ENCODE peak calls at places on chromosomes 16 and 17, in four cellular contexts. One of them, this sample, is unnamed.

GRCh38 chr16:71885261-71885650 is 1.3 kb upstream of the ZNF821 start:
- DNase-seq in aorta: no peak
- DNase-seq in GDM1: no peak
- DNase-seq in NCI-H748 treated with DMSO at 0.1 percent for 48 hours: no peak
- DNase-seq in this sample: no peak

GRCh38 chr17:17819561-17819995 is 17.2 kb downstream of the SREBF1 start:
- DNase-seq in aorta: no peak
- DNase-seq in GDM1: no peak
- DNase-seq in NCI-H748 treated with DMSO at 0.1 percent for 48 hours: no peak
- DNase-seq in this sample: no peak

GRCh38 chr17:82985973-82986372 is 93.4 kb upstream of the METRNL start:
- DNase-seq in aorta: no peak
- DNase-seq in GDM1: peak; percentile 72
- DNase-seq in NCI-H748 treated with DMSO at 0.1 percent for 48 hours: no peak
- DNase-seq in this sample: no peak

GRCh38 chr17:81388091-81388611 is 7.1 kb upstream of the BAHCC1 start:
- DNase-seq in aorta: no peak
- DNase-seq in GDM1: no peak
- DNase-seq in NCI-H748 treated with DMSO at 0.1 percent for 48 hours: peak; percentile 17
- DNase-seq in this sample: no peak

GRCh38 chr16:154223-155030 is 2.0 kb downstream of the HBZ start:
- DNase-seq in aorta: peak; percentile 67
- DNase-seq in GDM1: no peak
- DNase-seq in NCI-H748 treated with DMSO at 0.1 percent for 48 hours: no peak
- DNase-seq in this sample: no peak

GRCh38 chr17:32477220-32477619 is 9.6 kb upstream of the CDK5R1 start:
- DNase-seq in aorta: no peak
- DNase-seq in GDM1: no peak
- DNase-seq in NCI-H748 treated with DMSO at 0.1 percent for 48 hours: no peak
- DNase-seq in this sample: no peak

GRCh38 chr16:1494129-1494640 is 1.0 kb downstream of the TELO2 start:
- DNase-seq in aorta: peak; percentile 91
- DNase-seq in GDM1: no peak
- DNase-seq in NCI-H748 treated with DMSO at 0.1 percent for 48 hours: no peak
- DNase-seq in this sample: no peak

GRCh38 chr16:26816885-26817571 is 249.7 kb upstream of the C16orf82 start:
- DNase-seq in aorta: no peak
- DNase-seq in GDM1: no peak
- DNase-seq in NCI-H748 treated with DMSO at 0.1 percent for 48 hours: no peak
- DNase-seq in this sample: no peak

GRCh38 chr16:84718-85452 is 6.9 kb downstream of the MPG start:
- DNase-seq in aorta: peak; percentile 92
- DNase-seq in GDM1: peak; percentile 77
- DNase-seq in NCI-H748 treated with DMSO at 0.1 percent for 48 hours: no peak
- DNase-seq in this sample: peak; percentile 18

GRCh38 chr16:82070656-82071369 is 35.8 kb downstream of the HSD17B2 start:
- DNase-seq in aorta: no peak
- DNase-seq in GDM1: no peak
- DNase-seq in NCI-H748 treated with DMSO at 0.1 percent for 48 hours: no peak
- DNase-seq in this sample: no peak

GRCh38 chr17:42585353-42585752 is 7.8 kb upstream of the PSMC3IP start:
- DNase-seq in aorta: peak; percentile 17
- DNase-seq in GDM1: no peak
- DNase-seq in NCI-H748 treated with DMSO at 0.1 percent for 48 hours: no peak
- DNase-seq in this sample: no peak

GRCh38 chr16:67902831-67903230 is 9.8 kb downstream of the PSKH1 start:
- DNase-seq in aorta: no peak
- DNase-seq in GDM1: no peak
- DNase-seq in NCI-H748 treated with DMSO at 0.1 percent for 48 hours: no peak
- DNase-seq in this sample: no peak

This sample was measured in NCI-H774.